ENCODE peak calls at places on chromosomes 1 and 21, in ten cellular contexts. T is IMR-90; L is stimulated activated CD8-positive, alpha-beta memory T cell treated with anti-CD3 and anti-CD28 coated beads, Interleukin-15, amount 100 ng/mL, for 1 hour; B is activated T-helper 1 cell treated with Interleukin-2 at 50 U/mL for 16 hours; Z is NCI-H2029 treated with DMSO at 0.1 percent for 48 hours; K is activated CD8-positive, alpha-beta T cell treated with anti-CD3 and anti-CD28 coated beads, Interleukin-2, amount 10 ng/mL, durations not matched to agents 7 days and 5 days; N is left ventricle myocardium superior; E is NCI-H1105; Q is cardiac fibroblast; J is HEK293T. S is an unnamed sample.

GRCh38 chr1:189708674-189709073 is 769.0 kb downstream of the BRINP3 start:
- DNase-seq in T (peak; percentile 25), L (no peak), B (no peak), Z (no peak), K (no peak), N (no peak), E (no peak), Q (peak; percentile 12), J (peak; percentile 33), S (no peak)

GRCh38 chr1:210222288-210223006 is 10.1 kb upstream of the SERTAD4 start:
- DNase-seq in T (no peak), L (no peak), B (no peak), Z (peak; percentile 46), K (no peak), N (no peak), E (no peak), Q (peak; percentile 35), J (peak; percentile 56), S (no peak)

GRCh38 chr21:31564439-31564838 is 95.1 kb upstream of the SOD1 start:
- DNase-seq in T (no peak), L (no peak), B (no peak), Z (no peak), K (no peak), N (no peak), E (no peak), Q (peak; percentile 10), J (no peak), S (no peak)

GRCh38 chr1:52234014-52234413 is 92.1 kb downstream of the ZFYVE9 start:
- DNase-seq in T (no peak), L (no peak), B (no peak), Z (no peak), K (no peak), N (no peak), E (no peak), Q (no peak), J (no peak), S (no peak)

GRCh38 chr1:26482921-26483320 is 10.7 kb downstream of the HMGN2 start:
- DNase-seq in T (peak; percentile 68), L (no peak), B (no peak), Z (no peak), K (no peak), N (no peak), E (no peak), Q (no peak), J (no peak), S (no peak)

GRCh38 chr1:117336087-117336817 is 31.0 kb upstream of the MAN1A2 start:
- DNase-seq in T (peak; percentile 46), L (no peak), B (no peak), Z (no peak), K (no peak), N (peak; percentile 28), E (no peak), Q (no peak), J (no peak), S (no peak)

GRCh38 chr1:54069792-54070548 is 16.6 kb downstream of the TCEANC2 start:
- DNase-seq in T (peak; percentile 67), L (no peak), B (no peak), Z (peak; percentile 83), K (no peak), N (no peak), E (peak; percentile 51), Q (peak; percentile 70), J (peak; percentile 55), S (no peak)

GRCh38 chr1:77994117-77994516 is 10.6 kb upstream of the DNAJB4 start:
- DNase-seq in T (no peak), L (no peak), B (no peak), Z (no peak), K (no peak), N (no peak), E (peak; percentile 19), Q (no peak), J (no peak), S (no peak)

GRCh38 chr1:28031173-28031572 is 57.2 kb downstream of the EYA3 start:
- DNase-seq in T (peak; percentile 27), L (no peak), B (no peak), Z (no peak), K (no peak), N (no peak), E (no peak), Q (peak; percentile 35), J (no peak), S (no peak)

GRCh38 chr1:24351918-24352637 is 32.9 kb downstream of the GRHL3 start:
- DNase-seq in T (peak; percentile 73), L (no peak), B (no peak), Z (no peak), K (no peak), N (no peak), E (peak; percentile 34), Q (peak; percentile 17), J (no peak), S (no peak)

GRCh38 chr1:116717318-116717717 is 36.9 kb upstream of the CD2 start:
- DNase-seq in T (no peak), L (no peak), B (no peak), Z (peak; percentile 55), K (no peak), N (no peak), E (no peak), Q (no peak), J (no peak), S (no peak)

GRCh38 chr1:216566809-216567208 is 143.6 kb upstream of the USH2A start:
- DNase-seq in T (peak; percentile 45), L (no peak), B (no peak), Z (no peak), K (no peak), N (no peak), E (no peak), Q (peak; percentile 41), J (peak; percentile 16), S (no peak)

GRCh38 chr1:216464489-216464888 is 41.2 kb upstream of the USH2A start:
- DNase-seq in T (peak; percentile 98), L (no peak), B (no peak), Z (no peak), K (no peak), N (no peak), E (no peak), Q (peak; percentile 76), J (no peak), S (no peak)

GRCh38 chr1:169925505-169926482 is 32.1 kb upstream of the SCYL3 start:
- DNase-seq in T (no peak), L (no peak), B (no peak), Z (peak; percentile 8), K (no peak), N (no peak), E (no peak), Q (peak; percentile 33), J (no peak), S (no peak)

GRCh38 chr1:232519186-232519585 is 110.7 kb downstream of the SIPA1L2 start:
- DNase-seq in T (no peak), L (no peak), B (no peak), Z (peak; percentile 61), K (no peak), N (peak; percentile 72), E (peak; percentile 29), Q (no peak), J (no peak), S (no peak)

GRCh38 chr1:50369830-50370229 is 53.4 kb downstream of the DMRTA2 start:
- DNase-seq in T (no peak), L (no peak), B (no peak), Z (no peak), K (no peak), N (no peak), E (peak; percentile 26), Q (no peak), J (no peak), S (no peak)

GRCh38 chr21:42414928-42415769 is 11.4 kb downstream of the UBASH3A start:
- DNase-seq in T (peak; percentile 78), L (peak; percentile 75), B (peak; percentile 74), Z (no peak), K (peak; percentile 89), N (no peak), E (no peak), Q (peak; percentile 7), J (no peak), S (peak; percentile 73)

GRCh38 chr1:30101477-30102227 is 621.7 kb downstream of the MATN1 start:
- DNase-seq in T (no peak), L (no peak), B (no peak), Z (no peak), K (no peak), N (no peak), E (no peak), Q (no peak), J (peak; percentile 75), S (no peak)

GRCh38 chr1:179353546-179353945 is 12.2 kb upstream of the AXDND1 start:
- DNase-seq in T (peak; percentile 80), L (no peak), B (no peak), Z (no peak), K (no peak), N (no peak), E (no peak), Q (peak; percentile 95), J (no peak), S (no peak)

GRCh38 chr21:15522148-15522547 is 207.6 kb upstream of the USP25 start:
- DNase-seq in T (no peak), L (no peak), B (no peak), Z (no peak), K (no peak), N (no peak), E (no peak), Q (no peak), J (no peak), S (no peak)

GRCh38 chr21:43283136-43283924 is 114.5 kb downstream of the CRYAA start:
- DNase-seq in T (no peak), L (no peak), B (no peak), Z (no peak), K (no peak), N (peak; percentile 13), E (no peak), Q (peak; percentile 24), J (no peak), S (no peak)

GRCh38 chr1:224498574-224499170 is 64.1 kb upstream of the WDR26 start:
- DNase-seq in T (peak; percentile 76), L (no peak), B (no peak), Z (no peak), K (peak; percentile 36), N (no peak), E (no peak), Q (peak; percentile 82), J (no peak), S (no peak)

GRCh38 chr1:148263906-148264255 is 111.8 kb upstream of the NBPF11 start:
- DNase-seq in T (no peak), L (no peak), B (no peak), Z (no peak), K (peak; percentile 29), N (no peak), E (peak; percentile 54), Q (no peak), J (no peak), S (peak; percentile 12)

GRCh38 chr1:89703469-89703868 is 70.5 kb downstream of the LRRC8C start:
- DNase-seq in T (no peak), L (no peak), B (no peak), Z (no peak), K (no peak), N (no peak), E (no peak), Q (no peak), J (no peak), S (no peak)

GRCh38 chr21:23853796-23854379 is 1753.4 kb downstream of the MRPL39 start:
- DNase-seq in T (peak; percentile 31), L (no peak), B (no peak), Z (peak; percentile 47), K (peak; percentile 52), N (no peak), E (no peak), Q (peak; percentile 13), J (peak; percentile 23), S (no peak)

GRCh38 chr1:168372857-168373520 is 92.3 kb downstream of the TBX19 start:
- DNase-seq in T (no peak), L (no peak), B (no peak), Z (no peak), K (no peak), N (peak; percentile 31), E (no peak), Q (peak; percentile 45), J (no peak), S (no peak)

GRCh38 chr21:36350282-36350910 is 30.4 kb downstream of the MORC3 start:
- DNase-seq in T (peak; percentile 81), L (no peak), B (no peak), Z (no peak), K (no peak), N (no peak), E (no peak), Q (peak; percentile 47), J (no peak), S (no peak)

GRCh38 chr1:117572546-117572945 is 33.3 kb upstream of the TENT5C start:
- DNase-seq in T (no peak), L (no peak), B (peak; percentile 11), Z (peak; percentile 69), K (peak; percentile 57), N (no peak), E (no peak), Q (no peak), J (no peak), S (no peak)